ENCODE peak calls at places on chromosome 7, in seven cellular contexts. M, O, T, Y, U, A and Q are unnamed samples.

GRCh38 chr7:55409474-55410225 is 44.5 kb downstream of the LANCL2 start:
- DNase-seq in M (no peak), O (no peak), T (no peak), Y (no peak), U (no peak), A (peak; percentile 39), Q (no peak)

GRCh38 chr7:27737178-27737577 is 2.8 kb upstream of the TAX1BP1 start:
- DNase-seq in M (no peak), O (no peak), T (no peak), Y (no peak), U (no peak), A (no peak), Q (no peak)

GRCh38 chr7:93935112-93935511 is 13.6 kb downstream of the GNG11 start:
- DNase-seq in M (no peak), O (no peak), T (no peak), Y (no peak), U (no peak), A (no peak), Q (no peak)

GRCh38 chr7:32453286-32454011 is 36.7 kb downstream of the LSM5 start:
- DNase-seq in M (no peak), O (no peak), T (no peak), Y (no peak), U (no peak), A (no peak), Q (no peak)

GRCh38 chr7:54394877-54395276 is 147.3 kb upstream of the VSTM2A start:
- DNase-seq in M (no peak), O (no peak), T (no peak), Y (no peak), U (no peak), A (no peak), Q (no peak)

GRCh38 chr7:155799514-155799913 is 12.7 kb downstream of the SHH start:
- DNase-seq in M (no peak), O (no peak), T (no peak), Y (no peak), U (no peak), A (peak; percentile 39), Q (no peak)

GRCh38 chr7:37315752-37316711 is 132.6 kb downstream of the ELMO1 start:
- DNase-seq in M (no peak), O (no peak), T (no peak), Y (no peak), U (no peak), A (no peak), Q (no peak)

GRCh38 chr7:7210475-7211237 is 28.3 kb downstream of the C1GALT1 start:
- DNase-seq in M (no peak), O (no peak), T (no peak), Y (no peak), U (no peak), A (no peak), Q (no peak)

GRCh38 chr7:48274662-48275061 is 103.4 kb downstream of the ABCA13 start:
- DNase-seq in M (no peak), O (no peak), T (no peak), Y (peak; percentile 49), U (no peak), A (peak; percentile 82), Q (no peak)

GRCh38 chr7:156759143-156759542 is 118.6 kb downstream of the RNF32 start:
- DNase-seq in M (no peak), O (no peak), T (no peak), Y (no peak), U (no peak), A (no peak), Q (no peak)

GRCh38 chr7:120170849-120171248 is 102.1 kb upstream of the KCND2 start:
- DNase-seq in M (no peak), O (no peak), T (no peak), Y (no peak), U (no peak), A (no peak), Q (no peak)

GRCh38 chr7:13359656-13360055 is 629.8 kb downstream of the ETV1 start:
- DNase-seq in M (no peak), O (no peak), T (no peak), Y (no peak), U (no peak), A (no peak), Q (no peak)

GRCh38 chr7:47526466-47526865 is 55.4 kb downstream of the TNS3 start:
- DNase-seq in M (no peak), O (no peak), T (no peak), Y (no peak), U (no peak), A (no peak), Q (no peak)

GRCh38 chr7:51229620-51230323 is 86.8 kb downstream of the COBL start:
- DNase-seq in M (no peak), O (no peak), T (no peak), Y (no peak), U (no peak), A (no peak), Q (no peak)

GRCh38 chr7:106143711-106144347 is 31.7 kb upstream of the SYPL1 start:
- DNase-seq in M (peak; percentile 69), O (no peak), T (no peak), Y (no peak), U (no peak), A (no peak), Q (peak; percentile 18)

GRCh38 chr7:131861620-131862346 is 305.4 kb upstream of the PODXL start:
- DNase-seq in M (no peak), O (no peak), T (no peak), Y (peak; percentile 80), U (no peak), A (peak; percentile 42), Q (no peak)

GRCh38 chr7:107939472-107940145 is 48.6 kb downstream of the DLD start:
- DNase-seq in M (no peak), O (no peak), T (no peak), Y (peak; percentile 94), U (no peak), A (peak; percentile 90), Q (no peak)

GRCh38 chr7:8133188-8133848 is 128.6 kb downstream of the ICA1 start:
- DNase-seq in M (no peak), O (no peak), T (no peak), Y (no peak), U (no peak), A (no peak), Q (no peak)

GRCh38 chr7:98281757-98282652 is 519 bp downstream of the BRI3 start:
- DNase-seq in M (no peak), O (peak; percentile 29), T (peak; percentile 45), Y (no peak), U (no peak), A (no peak), Q (no peak)

GRCh38 chr7:122054393-122054792 is 89.7 kb downstream of the AASS start:
- DNase-seq in M (no peak), O (no peak), T (no peak), Y (no peak), U (no peak), A (no peak), Q (no peak)

GRCh38 chr7:54858008-54858692 is 99.1 kb upstream of the SEC61G start:
- DNase-seq in M (no peak), O (no peak), T (no peak), Y (no peak), U (no peak), A (no peak), Q (no peak)

GRCh38 chr7:129777993-129778769 is 166.7 kb downstream of the NRF1 start:
- DNase-seq in M (no peak), O (no peak), T (no peak), Y (no peak), U (no peak), A (no peak), Q (peak; percentile 39)

GRCh38 chr7:77687100-77687746 is 9.0 kb upstream of the RSBN1L start:
- DNase-seq in M (no peak), O (no peak), T (no peak), Y (no peak), U (no peak), A (peak; percentile 73), Q (no peak)

GRCh38 chr7:99396914-99397631 is 11.3 kb downstream of the PDAP1 start:
- DNase-seq in M (no peak), O (no peak), T (no peak), Y (no peak), U (no peak), A (no peak), Q (no peak)

GRCh38 chr7:28435152-28435551 is 22.8 kb downstream of the CREB5 start:
- DNase-seq in M (no peak), O (no peak), T (no peak), Y (no peak), U (no peak), A (no peak), Q (no peak)

GRCh38 chr7:30561389-30561788 is 33.3 kb upstream of the GARS1 start:
- DNase-seq in M (no peak), O (no peak), T (no peak), Y (no peak), U (no peak), A (no peak), Q (no peak)

GRCh38 chr7:30564243-30564892 is 30.3 kb upstream of the GARS1 start:
- DNase-seq in M (peak; percentile 87), O (peak; percentile 76), T (peak; percentile 84), Y (peak; percentile 90), U (peak; percentile 69), A (peak; percentile 79), Q (peak; percentile 86)

GRCh38 chr7:30562909-30563308 is 31.8 kb upstream of the GARS1 start:
- DNase-seq in M (no peak), O (no peak), T (no peak), Y (peak; percentile 44), U (no peak), A (no peak), Q (no peak)

GRCh38 chr7:30563326-30563942 is 31.2 kb upstream of the GARS1 start:
- DNase-seq in M (no peak), O (no peak), T (no peak), Y (peak; percentile 77), U (no peak), A (peak; percentile 13), Q (no peak)

DNA sequence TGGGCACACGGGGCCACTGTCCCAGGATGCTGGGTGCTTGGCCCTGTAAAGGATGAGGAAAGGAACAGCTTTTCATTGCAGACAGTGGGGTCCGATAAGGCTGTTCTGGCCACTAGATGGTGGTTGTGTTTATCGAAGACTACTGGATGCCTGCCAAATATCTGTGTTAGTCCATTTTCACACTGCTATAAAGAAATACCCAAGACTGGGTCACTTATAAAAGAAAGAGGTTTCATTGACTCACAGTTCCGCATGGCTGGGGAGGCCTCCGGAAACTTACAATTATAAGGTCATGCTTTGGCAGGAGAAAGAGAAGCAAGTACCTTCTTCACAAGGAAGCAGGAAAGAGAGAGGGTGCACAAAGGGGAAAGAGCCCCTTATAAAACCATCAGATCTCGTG is 32.2 kb upstream of the GARS1 start:
- DNase-seq in M (no peak), O (no peak), T (no peak), Y (peak; percentile 72), U (no peak), A (no peak), Q (no peak)
- TF ChIP-seq CTCF in M (no peak), O (no peak), T (no peak), Y (peak; percentile 31), U (no peak), A (no peak), Q (no peak)

GRCh38 chr7:44375236-44375699 is 49.9 kb upstream of the CAMK2B start:
- DNase-seq in M (no peak), O (no peak), T (no peak), Y (no peak), U (no peak), A (no peak), Q (peak; percentile 19)
- TF ChIP-seq CTCF in M (no peak), O (no peak), T (no peak), Y (peak; percentile 23), U (peak; percentile 25), A (no peak), Q (no peak)

GRCh38 chr7:128415217-128415785 is 5.5 kb upstream of the IMPDH1 start:
- DNase-seq in M (no peak), O (no peak), T (no peak), Y (no peak), U (no peak), A (no peak), Q (no peak)
- TF ChIP-seq CTCF in M (no peak), O (no peak), T (no peak), Y (no peak), U (no peak), A (no peak), Q (no peak)

GRCh38 chr7:18086165-18087030 is 58.8 kb upstream of the PRPS1L1 start:
- DNase-seq in M (peak; percentile 39), O (no peak), T (peak; percentile 12), Y (no peak), U (peak; percentile 46), A (no peak), Q (peak; percentile 56)
- TF ChIP-seq CTCF in M (no peak), O (no peak), T (no peak), Y (no peak), U (peak; percentile 36), A (no peak), Q (no peak)